ENCODE peak calls at places on chromosomes 2 and 18, in six cellular contexts. D is psoas muscle, B is lower lobe of right lung, O is heart left ventricle, N is HCT116, K is endodermal cell. Y is an unnamed sample. For H3K9me3, the result is how much of the 10 kb centered on the place peaks cover.

GRCh38 chr2:65465124-65465523 is 32.7 kb upstream of the SPRED2 start:
- DNase-seq in D (no peak), B (no peak), K (no peak), O (no peak), N (no peak), Y (no peak)

GRCh38 chr2:72289283-72289682 is 141.6 kb upstream of the CYP26B1 start:
- DNase-seq in B (no peak), D (no peak), O (no peak), N (no peak), K (no peak), Y (no peak)

GRCh38 chr2:39313575-39313974 is 69.8 kb upstream of the CDKL4 start:
- DNase-seq in B (no peak), N (no peak), D (no peak), O (no peak), K (no peak), Y (no peak)

GRCh38 chr2:237045449-237045848 is 40.2 kb upstream of the COPS8 start:
- DNase-seq in N (no peak), D (no peak), K (no peak), O (no peak), B (no peak), Y (no peak)

GRCh38 chr2:85134255-85135065 is 1.3 kb downstream of the TCF7L1 start:
- DNase-seq in N (no peak), D (peak), O (peak), K (peak), B (peak), Y (peak)

GRCh38 chr2:65277791-65278449 is 50.3 kb downstream of the ACTR2 start:
- DNase-seq in N (no peak), K (no peak), B (peak), D (no peak), O (peak), Y (no peak)

GRCh38 chr2:1686784-1687105 is 57.6 kb downstream of the PXDN start:
- DNase-seq in K (peak), N (no peak), B (no peak), O (no peak), D (peak), Y (no peak)

GRCh38 chr2:99858951-99859596 is 283.3 kb downstream of the AFF3 start:
- DNase-seq in B (no peak), N (no peak), O (no peak), K (no peak), D (no peak), Y (no peak)

GRCh38 chr2:237888389-237888788 is 29.0 kb downstream of the RAMP1 start:
- DNase-seq in B (no peak), D (no peak), K (no peak), N (no peak), O (no peak), Y (no peak)

GRCh38 chr2:109435066-109435690 is 178.6 kb downstream of the SEPTIN10 start:
- DNase-seq in D (no peak), B (no peak), N (no peak), O (peak), K (peak), Y (no peak)

GRCh38 chr2:73984922-73985317 is 210 bp downstream of the TET3 start:
- DNase-seq in B (peak), K (peak), O (peak), D (peak), N (no peak), Y (peak)

GRCh38 chr2:138267161-138267901 is 234.2 kb upstream of the SPOPL start:
- DNase-seq in N (no peak), K (no peak), D (no peak), B (no peak), O (no peak), Y (no peak)

DNA sequence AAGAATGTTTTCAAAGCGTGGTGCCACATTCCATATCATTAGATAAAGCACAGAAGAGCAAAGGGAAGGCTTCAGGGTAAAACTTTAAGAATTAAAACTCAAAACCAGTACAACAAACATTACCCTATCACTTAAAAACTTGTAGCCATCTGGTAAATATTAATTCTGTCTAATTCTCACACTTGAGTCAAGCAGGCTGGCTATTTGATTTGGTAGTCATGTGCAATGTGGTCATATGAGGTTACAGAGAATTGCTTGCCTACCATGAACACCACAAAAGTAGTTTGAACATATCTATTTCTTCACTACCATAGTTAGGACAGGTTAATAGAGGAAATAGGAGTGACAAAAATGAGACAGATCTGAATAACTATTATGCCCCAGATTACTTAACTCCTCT is 244.9 kb downstream of the IRS1 start:
- DNase-seq in N (no peak), B (no peak), D (no peak), O (no peak), K (no peak), Y (no peak)
- H3K9me3 ChIP-seq in N (under half), B (under half), D (under half), O (under half), K (under half), Y (under half)

GRCh38 chr18:22368066-22368465 is 49.6 kb downstream of the CTAGE1 start:
- DNase-seq in N (no peak), B (no peak), K (no peak), D (no peak), O (peak), Y (no peak)

GRCh38 chr18:22363867-22364463 is 53.8 kb downstream of the CTAGE1 start:
- DNase-seq in D (no peak), N (no peak), K (no peak), O (no peak), B (no peak), Y (no peak)
- TF ChIP-seq CTCF in D (no peak), N (no peak), K (peak), O (peak), B (peak), Y (peak)

GRCh38 chr18:71678144-71678543 is 866.0 kb downstream of the CBLN2 start:
- DNase-seq in O (no peak), D (no peak), K (no peak), N (no peak), B (no peak), Y (no peak)
- H3K9me3 ChIP-seq in O (under half), D (under half), K (half or more), N (under half), B (under half), Y (under half)

GRCh38 chr18:76476665-76477561 is 18.1 kb downstream of the ZNF516 start:
- DNase-seq in B (no peak), D (no peak), K (no peak), N (no peak), O (no peak), Y (no peak)

GRCh38 chr18:76472811-76473210 is 22.2 kb downstream of the ZNF516 start:
- DNase-seq in N (no peak), O (no peak), K (no peak), B (no peak), D (no peak), Y (no peak)

GRCh38 chr18:76479351-76480238 is 15.4 kb downstream of the ZNF516 start:
- DNase-seq in O (no peak), B (peak), N (no peak), D (no peak), K (no peak), Y (no peak)

GRCh38 chr18:76474824-76475223 is 20.2 kb downstream of the ZNF516 start:
- DNase-seq in D (no peak), B (no peak), K (no peak), O (no peak), N (no peak), Y (no peak)

DNA sequence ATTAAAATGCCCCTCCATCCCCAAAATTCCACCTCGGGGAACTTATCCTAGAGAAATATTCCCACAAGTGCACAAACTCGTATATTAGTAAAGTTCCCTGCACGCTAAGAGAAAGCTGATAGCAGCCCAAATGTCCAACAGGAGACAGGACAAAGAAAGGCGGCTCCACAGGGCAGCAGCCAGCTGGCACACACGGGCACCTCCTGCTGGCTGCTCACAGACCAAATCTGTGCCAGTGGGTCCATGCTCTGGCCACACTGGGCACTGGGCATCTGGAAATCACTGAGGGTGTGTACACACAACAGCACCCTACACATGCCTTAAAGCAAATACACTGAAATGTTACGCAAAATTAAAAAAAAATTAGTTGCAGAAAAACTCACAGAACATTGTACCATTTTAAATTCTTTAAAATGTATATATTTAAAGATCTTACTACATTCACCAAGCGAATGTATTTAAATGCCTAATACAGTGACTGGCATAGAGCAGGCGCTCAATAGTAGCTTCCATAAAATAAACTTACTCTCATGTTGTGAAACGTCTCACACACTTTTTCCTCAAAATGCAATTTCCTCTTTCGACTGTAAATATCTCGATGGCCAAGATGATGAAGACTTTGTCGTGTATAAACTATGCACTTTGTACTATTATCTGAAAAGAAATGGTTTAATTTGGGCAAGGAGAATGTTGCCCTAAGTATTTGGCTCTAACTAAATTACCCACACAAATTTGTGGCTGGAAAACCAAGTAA is 19.4 kb downstream of the ZNF516 start:
- DNase-seq in B (no peak), K (no peak), O (no peak), D (no peak), N (no peak), Y (no peak)
- TF ChIP-seq CTCF in B (peak), K (peak), O (no peak), D (peak), N (no peak), Y (no peak)

DNA sequence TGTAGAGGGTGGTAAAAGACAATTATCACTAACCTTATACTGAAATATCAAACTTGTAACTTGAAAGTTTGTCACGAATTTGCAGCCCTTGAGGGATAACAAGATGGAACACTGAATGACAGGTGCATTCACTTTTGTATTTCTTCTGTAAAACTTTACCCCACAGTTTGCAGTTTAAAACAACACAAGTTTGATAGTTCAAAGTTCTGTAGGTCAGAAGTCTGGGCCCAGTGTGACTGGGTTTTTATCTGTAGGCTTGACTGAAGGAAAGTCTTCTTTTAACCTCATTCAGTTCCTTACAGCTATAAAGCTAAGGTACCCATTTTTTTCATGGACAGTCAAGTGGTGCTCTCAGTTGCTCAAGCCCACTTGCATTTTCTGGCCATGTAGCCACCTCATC is 257.1 kb upstream of the NRXN1 start:
- DNase-seq in O (no peak), B (no peak), D (no peak), N (no peak), K (no peak), Y (no peak)
- H3K9me3 ChIP-seq in O (under half), B (under half), D (under half), N (under half), K (under half), Y (under half)

DNA sequence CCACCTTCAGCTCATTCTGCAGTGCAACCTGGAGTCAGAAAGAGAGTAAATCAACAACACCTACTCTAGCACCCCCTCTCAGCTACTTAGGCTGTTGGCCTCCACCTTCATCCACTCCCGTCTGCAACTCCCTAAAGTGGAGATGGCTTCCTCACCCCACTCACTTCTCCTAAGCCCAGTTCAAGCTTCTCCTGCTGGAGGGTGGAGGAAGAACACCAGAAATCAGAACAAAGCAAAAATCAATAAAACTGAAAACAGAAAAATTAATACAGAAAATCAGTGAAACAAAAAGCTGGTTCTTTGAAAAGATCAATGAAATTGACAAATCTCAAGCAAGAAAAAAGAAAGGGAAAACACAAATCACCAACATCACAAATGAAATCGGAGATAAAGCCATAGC is 191.7 kb downstream of the ANAPC1 start:
- DNase-seq in N (no peak), D (no peak), B (no peak), K (no peak), O (no peak), Y (no peak)
- TF ChIP-seq CTCF in N (no peak), D (no peak), B (no peak), K (peak), O (no peak), Y (no peak)

DNA sequence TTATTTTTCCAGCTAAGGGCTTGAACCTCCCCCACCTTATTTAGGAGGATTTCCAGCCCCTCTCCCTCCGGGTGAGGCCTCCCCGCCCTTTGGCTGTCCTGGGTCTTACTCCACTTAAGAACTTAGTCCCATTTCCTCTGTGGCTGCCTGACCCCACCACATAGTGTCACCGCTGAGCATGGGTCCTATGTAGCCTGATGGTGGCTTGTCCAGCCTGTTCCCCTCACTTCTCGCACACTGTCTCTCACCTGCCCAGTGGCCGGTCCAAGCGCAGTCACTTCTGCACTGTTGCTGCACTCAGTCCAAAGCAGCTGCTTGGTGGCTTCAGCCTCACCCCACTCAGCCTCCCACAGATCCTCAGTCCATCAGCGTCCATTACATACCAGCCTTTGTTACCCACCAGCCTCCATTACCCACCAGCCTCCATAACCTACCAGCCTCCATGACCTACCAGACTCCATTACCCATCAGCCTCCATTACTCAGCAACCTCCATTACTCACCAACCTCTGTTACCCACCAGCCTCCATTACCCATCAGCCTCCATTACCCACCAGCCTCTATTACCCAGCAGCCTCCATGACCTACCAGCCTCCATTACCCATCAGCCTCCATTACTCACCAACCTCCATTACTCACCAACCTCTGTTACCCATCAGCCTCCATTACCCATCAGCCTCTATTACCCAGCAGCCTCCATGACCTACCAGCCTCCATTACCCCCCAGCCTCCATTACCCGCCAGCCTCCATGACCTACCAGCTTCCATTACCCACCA is 133.2 kb upstream of the HS6ST1 start:
- DNase-seq in N (no peak), B (no peak), O (no peak), K (peak), D (no peak), Y (peak)
- H3K9me3 ChIP-seq in N (under half), B (under half), O (under half), K (under half), D (under half), Y (under half)

DNA sequence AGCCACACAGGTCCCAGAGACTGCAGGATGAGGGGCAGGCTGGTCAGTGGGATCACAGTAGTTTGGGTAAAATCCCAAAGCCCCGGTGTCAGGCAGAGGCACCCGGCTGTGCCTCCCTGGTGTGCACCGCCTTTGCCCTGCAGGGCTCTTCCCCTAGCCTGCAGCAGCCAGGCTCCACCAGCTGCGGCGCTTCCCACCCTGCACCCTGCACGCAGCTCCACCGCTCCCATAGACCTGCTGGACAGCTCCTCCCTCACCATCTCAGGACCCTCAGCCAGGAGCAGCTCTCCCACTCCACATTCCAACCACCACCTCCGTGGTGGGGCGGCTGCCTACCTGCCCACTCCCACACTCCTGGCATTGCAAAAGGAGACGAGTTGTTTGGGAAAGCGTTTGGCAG is 287.3 kb upstream of the HDAC4 start:
- DNase-seq in K (peak), D (no peak), O (no peak), B (peak), N (no peak), Y (no peak)
- TF ChIP-seq CTCF in K (peak), D (no peak), O (no peak), B (no peak), N (no peak), Y (no peak)

DNA sequence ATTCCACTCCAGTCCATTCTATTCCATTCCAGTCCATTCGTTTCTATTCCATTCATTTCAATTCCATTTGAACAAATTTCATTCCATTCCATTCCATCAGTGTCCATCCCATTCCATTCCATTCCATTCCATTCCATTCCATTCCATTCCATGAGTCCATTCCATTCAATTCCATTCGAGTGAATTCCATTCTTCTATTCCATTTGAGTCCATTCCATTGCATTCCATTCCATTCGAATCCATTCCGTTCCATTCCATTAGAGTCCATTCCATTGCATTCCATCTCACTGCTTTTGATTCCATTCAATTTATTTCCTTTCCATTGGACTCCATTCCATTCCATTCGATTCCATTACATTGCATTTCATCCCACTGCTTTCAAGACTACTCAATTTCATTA is 1132.1 kb downstream of the RPIA start:
- DNase-seq in N (no peak), O (no peak), D (no peak), B (no peak), K (no peak), Y (no peak)
- H3K9me3 ChIP-seq in N (under half), O (half or more), D (under half), B (under half), K (under half), Y (half or more)

GRCh38 chr2:111069722-111070121 is 51.0 kb upstream of the BCL2L11 start:
- DNase-seq in K (no peak), D (no peak), N (no peak), B (no peak), O (no peak), Y (no peak)
- TF ChIP-seq CTCF in K (peak), D (no peak), N (no peak), B (no peak), O (no peak), Y (peak)